ENCODE peak calls at places on chromosomes 5 and 9, in five cellular contexts. One of them, this sample, is unnamed.

GRCh38 chr5:169343761-169344160 is 42.8 kb upstream of the SLIT3 start:
- DNase-seq in BJ: no peak
- DNase-seq in aorta: no peak
- DNase-seq in H7: no peak
- DNase-seq in WTC11: no peak
- DNase-seq in this sample: no peak

GRCh38 chr5:612498-613424 is 621 bp downstream of the CEP72 start:
- DNase-seq in BJ: no peak
- DNase-seq in aorta: no peak
- DNase-seq in H7: peak; percentile 76
- DNase-seq in WTC11: no peak
- DNase-seq in this sample: peak; percentile 39

GRCh38 chr9:127769985-127770904 is 8.2 kb downstream of the SH2D3C start:
- DNase-seq in BJ: no peak
- DNase-seq in aorta: no peak
- DNase-seq in H7: no peak
- DNase-seq in WTC11: no peak
- DNase-seq in this sample: no peak

GRCh38 chr5:180618830-180619562 is 27.7 kb upstream of the SCGB3A1 start:
- DNase-seq in BJ: no peak
- DNase-seq in aorta: no peak
- DNase-seq in H7: peak; percentile 98
- DNase-seq in WTC11: peak; percentile 76
- DNase-seq in this sample: peak; percentile 75

GRCh38 chr5:168611163-168611562 is 32.0 kb upstream of the PANK3 start:
- DNase-seq in BJ: no peak
- DNase-seq in aorta: no peak
- DNase-seq in H7: no peak
- DNase-seq in WTC11: no peak
- DNase-seq in this sample: no peak

GRCh38 chr9:117080996-117081395 is 333.9 kb downstream of the ASTN2 start:
- DNase-seq in BJ: no peak
- DNase-seq in aorta: no peak
- DNase-seq in H7: peak; percentile 36
- DNase-seq in WTC11: no peak
- DNase-seq in this sample: peak; percentile 38

GRCh38 chr9:108041551-108041950 is 552.0 kb upstream of the KLF4 start:
- DNase-seq in BJ: no peak
- DNase-seq in aorta: no peak
- DNase-seq in H7: no peak
- DNase-seq in WTC11: no peak
- DNase-seq in this sample: no peak

GRCh38 chr5:140182075-140182709 is 7.2 kb downstream of the CYSTM1 start:
- DNase-seq in BJ: no peak
- DNase-seq in aorta: no peak
- DNase-seq in H7: no peak
- DNase-seq in WTC11: no peak
- DNase-seq in this sample: no peak

GRCh38 chr9:37017546-37017945 is 16.5 kb downstream of the PAX5 start:
- DNase-seq in BJ: no peak
- DNase-seq in aorta: no peak
- DNase-seq in H7: no peak
- DNase-seq in WTC11: no peak
- DNase-seq in this sample: no peak

GRCh38 chr9:137319976-137320551 is 18.0 kb upstream of the NRARP start:
- DNase-seq in BJ: no peak
- DNase-seq in aorta: peak; percentile 55
- DNase-seq in H7: peak; percentile 62
- DNase-seq in WTC11: no peak
- DNase-seq in this sample: peak; percentile 10

GRCh38 chr9:86614871-86615849 is 260.9 kb upstream of the TUT7 start:
- DNase-seq in BJ: peak; percentile 85
- DNase-seq in aorta: no peak
- DNase-seq in H7: peak; percentile 46
- DNase-seq in WTC11: peak; percentile 24
- DNase-seq in this sample: no peak

GRCh38 chr5:2207416-2207950 is 324.8 kb upstream of the IRX4 start:
- DNase-seq in BJ: no peak
- DNase-seq in aorta: no peak
- DNase-seq in H7: no peak
- DNase-seq in WTC11: no peak
- DNase-seq in this sample: no peak

GRCh38 chr9:92770005-92770995 is 5.7 kb upstream of the BICD2 start:
- DNase-seq in BJ: no peak
- DNase-seq in aorta: peak; percentile 47
- DNase-seq in H7: peak; percentile 55
- DNase-seq in WTC11: no peak
- DNase-seq in this sample: peak; percentile 58